ENCODE peak calls at places on chromosomes 3 and 15, in five cellular contexts. B is hepatocyte, M is RKO, R is ascending aorta, A is GM13976. O is an unnamed sample.

GRCh38 chr15:37103475-37104071 is 3.2 kb upstream of the MEIS2 start:
- DNase-seq in B (no peak), M (no peak), R (no peak), A (no peak), O (no peak)

GRCh38 chr3:11820540-11821041 is 26.1 kb downstream of the TAMM41 start:
- DNase-seq in B (no peak), M (peak; percentile 21), R (no peak), A (peak; percentile 40), O (no peak)

GRCh38 chr3:15713364-15713763 is 84.4 kb downstream of the ANKRD28 start:
- DNase-seq in B (no peak), M (no peak), R (no peak), A (no peak), O (no peak)

GRCh38 chr15:76433798-76434400 is 97.3 kb downstream of the ISL2 start:
- DNase-seq in B (no peak), M (no peak), R (no peak), A (no peak), O (peak; percentile 21)

GRCh38 chr3:27556854-27557253 is 72.7 kb upstream of the SLC4A7 start:
- DNase-seq in B (peak; percentile 11), M (no peak), R (no peak), A (no peak), O (no peak)

GRCh38 chr15:44296625-44297524 is 8.4 kb downstream of the GOLM2 start:
- DNase-seq in B (peak; percentile 36), M (peak; percentile 37), R (no peak), A (no peak), O (peak; percentile 55)

GRCh38 chr15:101011582-101011981 is 92.4 kb downstream of the LRRK1 start:
- DNase-seq in B (no peak), M (no peak), R (no peak), A (no peak), O (no peak)

GRCh38 chr3:46998121-46998851 is 18.8 kb downstream of the NBEAL2 start:
- DNase-seq in B (peak; percentile 87), M (no peak), R (peak; percentile 9), A (peak; percentile 88), O (peak; percentile 54)

GRCh38 chr3:66038726-66039589 is at the start of gene MAGI1:
- DNase-seq in B (peak; percentile 97), M (peak; percentile 96), R (peak; percentile 56), A (peak; percentile 91), O (peak; percentile 93)

GRCh38 chr15:57100136-57100539 is 181.7 kb downstream of the TCF12 start:
- DNase-seq in B (no peak), M (no peak), R (no peak), A (no peak), O (no peak)

GRCh38 chr3:70800941-70801340 is 488.5 kb upstream of the MDFIC2 start:
- DNase-seq in B (no peak), M (no peak), R (no peak), A (no peak), O (no peak)

GRCh38 chr15:94265009-94265408 is 33.6 kb downstream of the MCTP2 start:
- DNase-seq in B (no peak), M (no peak), R (no peak), A (no peak), O (peak; percentile 52)

GRCh38 chr15:76204916-76205460 is 106.3 kb downstream of the ETFA start:
- DNase-seq in B (no peak), M (no peak), R (no peak), A (no peak), O (no peak)

GRCh38 chr3:171566803-171567422 is 106.7 kb upstream of the TNIK start:
- DNase-seq in B (peak; percentile 66), M (peak; percentile 60), R (no peak), A (peak; percentile 48), O (peak; percentile 52)

GRCh38 chr3:101193957-101194356 is 126.4 kb downstream of the IMPG2 start:
- DNase-seq in B (no peak), M (peak; percentile 9), R (no peak), A (no peak), O (peak; percentile 62)

GRCh38 chr3:46666471-46666845 is 27.0 kb downstream of the ALS2CL start:
- DNase-seq in B (no peak), M (no peak), R (peak; percentile 2), A (peak; percentile 16), O (no peak)

GRCh38 chr15:75142499-75142898 is 59.2 kb upstream of the C15orf39 start:
- DNase-seq in B (no peak), M (no peak), R (no peak), A (no peak), O (no peak)

GRCh38 chr3:5016218-5017161 is 37.3 kb downstream of the BHLHE40 start:
- DNase-seq in B (peak; percentile 82), M (peak; percentile 87), R (no peak), A (peak; percentile 62), O (no peak)

GRCh38 chr3:76679510-76679909 is 360.4 kb upstream of the ROBO2 start:
- DNase-seq in B (no peak), M (peak; percentile 20), R (no peak), A (no peak), O (no peak)

GRCh38 chr15:63446260-63446659 is 58.1 kb upstream of the USP3 start:
- DNase-seq in B (no peak), M (no peak), R (no peak), A (no peak), O (no peak)

GRCh38 chr3:161913786-161914389 is 417.3 kb downstream of the OTOL1 start:
- DNase-seq in B (no peak), M (peak; percentile 55), R (no peak), A (no peak), O (peak; percentile 2)

GRCh38 chr3:128597900-128598299 is 52.7 kb downstream of the RPN1 start:
- DNase-seq in B (no peak), M (no peak), R (no peak), A (no peak), O (no peak)

GRCh38 chr15:56910801-56911200 is 7.6 kb upstream of the TCF12 start:
- DNase-seq in B (no peak), M (no peak), R (no peak), A (no peak), O (no peak)

O was measured in RWPE1.